ENCODE peak calls at places on chromosomes 13 and 19, in six cellular contexts. P is upper lobe of left lung, C is GM13977, J is LNCaP clone FGC, W is NB4, O is brain microvascular endothelial cell. F is an unnamed sample.

GRCh38 chr13:50030315-50030714 is 15.1 kb downstream of the KCNRG start:
- DNase-seq in P (no peak), C (no peak), J (no peak), W (no peak), O (no peak), F (no peak)

GRCh38 chr13:111658150-111659100 is 338.0 kb downstream of the TEX29 start:
- DNase-seq in P (peak), C (no peak), J (peak), W (peak), O (no peak), F (no peak)

GRCh38 chr13:66618702-66619101 is 611.4 kb downstream of the PCDH9 start:
- DNase-seq in P (no peak), C (no peak), J (peak), W (peak), O (no peak), F (peak)

GRCh38 chr13:80979035-80979641 is 638.2 kb upstream of the SPRY2 start:
- DNase-seq in P (no peak), C (peak), J (peak), W (peak), O (peak), F (peak)

GRCh38 chr13:85332595-85332994 is 466.6 kb downstream of the SLITRK6 start:
- DNase-seq in P (no peak), C (no peak), J (peak), W (no peak), O (no peak), F (no peak)

GRCh38 chr19:1360126-1360817 is 23.4 kb upstream of the NDUFS7 start:
- DNase-seq in P (no peak), C (no peak), J (no peak), W (no peak), O (no peak), F (no peak)

GRCh38 chr13:27406178-27406939 is 18.1 kb upstream of the GTF3A start:
- DNase-seq in P (no peak), C (peak), J (no peak), W (peak), O (peak), F (peak)

GRCh38 chr19:19750131-19750841 is 17.4 kb upstream of the ZNF14 start:
- DNase-seq in P (peak), C (no peak), J (no peak), W (no peak), O (no peak), F (no peak)

GRCh38 chr13:111845621-111846351 is 221.2 kb upstream of the SOX1 start:
- DNase-seq in P (no peak), C (no peak), J (no peak), W (peak), O (no peak), F (no peak)

GRCh38 chr13:66940113-66940512 is 290.0 kb downstream of the PCDH9 start:
- DNase-seq in P (no peak), C (no peak), J (no peak), W (no peak), O (no peak), F (no peak)

GRCh38 chr19:55486043-55486970 is 1.3 kb downstream of the NAT14 start:
- DNase-seq in P (peak), C (no peak), J (no peak), W (no peak), O (no peak), F (no peak)

GRCh38 chr13:109145631-109146030 is 516.2 kb downstream of the MYO16 start:
- DNase-seq in P (no peak), C (peak), J (no peak), W (peak), O (peak), F (peak)

GRCh38 chr13:73329355-73329754 is 270.6 kb downstream of the KLF5 start:
- DNase-seq in P (no peak), C (no peak), J (no peak), W (no peak), O (no peak), F (no peak)

GRCh38 chr19:38351865-38352395 is 16.3 kb downstream of the CATSPERG start:
- DNase-seq in P (no peak), C (no peak), J (no peak), W (no peak), O (no peak), F (no peak)

GRCh38 chr19:52716578-52716977 is 18.3 kb downstream of the ZNF611 start:
- DNase-seq in P (no peak), C (no peak), J (no peak), W (no peak), O (no peak), F (no peak)

GRCh38 chr13:52786747-52787146 is 47.1 kb upstream of the CNMD start:
- DNase-seq in P (no peak), C (no peak), J (no peak), W (no peak), O (no peak), F (no peak)

GRCh38 chr13:44267966-44268365 is 105.7 kb upstream of the SERP2 start:
- DNase-seq in P (no peak), C (no peak), J (no peak), W (no peak), O (peak), F (no peak)

GRCh38 chr19:16040642-16041041 is 35.7 kb upstream of the TPM4 start:
- DNase-seq in P (no peak), C (no peak), J (no peak), W (no peak), O (no peak), F (no peak)

GRCh38 chr13:113634279-113635047 is 23.5 kb downstream of the ATP4B start:
- DNase-seq in P (no peak), C (no peak), J (no peak), W (no peak), O (no peak), F (no peak)

GRCh38 chr19:41324921-41325639 is 15.1 kb downstream of the CCDC97 start:
- DNase-seq in P (peak), C (no peak), J (no peak), W (no peak), O (peak), F (peak)

GRCh38 chr13:100520936-100521765 is 67.4 kb downstream of the GGACT start:
- DNase-seq in P (peak), C (no peak), J (no peak), W (no peak), O (no peak), F (no peak)

GRCh38 chr19:16022251-16022650 is 54.0 kb upstream of the TPM4 start:
- DNase-seq in P (peak), C (no peak), J (no peak), W (no peak), O (no peak), F (no peak)

GRCh38 chr19:40673377-40673776 is 17.1 kb downstream of the NUMBL start:
- DNase-seq in P (peak), C (no peak), J (no peak), W (no peak), O (no peak), F (no peak)

GRCh38 chr13:112448621-112449544 is 72.7 kb downstream of the SPACA7 start:
- DNase-seq in P (no peak), C (peak), J (no peak), W (no peak), O (no peak), F (no peak)

DNA sequence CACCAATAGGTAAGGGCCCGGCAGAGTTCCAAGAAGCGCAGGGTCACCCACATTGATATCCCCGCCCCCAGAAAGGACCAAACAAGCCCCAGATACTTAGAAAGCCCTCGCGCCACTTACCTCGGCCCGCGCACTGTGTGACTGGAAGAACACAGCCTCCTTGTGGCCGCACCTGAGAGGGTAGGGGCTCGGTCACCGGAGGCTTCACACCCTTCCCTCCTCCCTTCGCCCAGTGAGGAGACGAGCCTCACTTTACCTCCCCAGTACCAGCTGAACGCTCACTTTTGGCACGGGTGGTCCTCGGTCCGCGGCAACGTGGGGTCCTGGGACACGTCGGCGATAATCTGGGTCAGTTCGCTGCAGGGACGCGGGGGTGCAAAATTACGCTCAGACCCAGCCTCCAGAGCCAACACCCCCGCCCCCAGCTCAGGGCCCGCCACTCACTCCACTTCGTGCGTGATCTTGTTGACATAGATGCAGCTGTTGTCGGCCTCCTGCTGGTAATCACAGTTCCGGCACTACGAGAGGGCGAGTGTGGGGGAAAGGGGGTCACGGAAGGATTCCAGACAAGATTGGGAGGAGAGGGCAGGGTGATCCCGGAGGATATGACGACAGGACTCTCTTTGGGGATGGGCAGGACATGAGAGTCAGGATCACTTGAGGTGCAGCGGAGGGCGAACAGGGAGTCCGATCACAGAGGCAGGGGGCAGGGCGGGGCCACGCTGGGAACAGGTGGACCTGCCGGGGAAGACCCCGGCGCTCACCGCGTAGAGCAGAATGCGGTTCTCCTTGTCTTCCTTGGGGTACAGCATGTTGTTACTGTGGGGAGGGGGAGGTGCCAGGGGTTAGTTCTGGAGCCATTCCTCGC is 546 bp downstream of the POLR2I start:
- DNase-seq in P (no peak), C (no peak), J (no peak), W (no peak), O (peak), F (no peak)
- TF ChIP-seq CTCF in P (peak), C (peak), J (peak), W (no peak), O (peak), F (peak)

GRCh38 chr19:29596885-29597525 is 9.1 kb upstream of the POP4 start:
- DNase-seq in P (no peak), C (no peak), J (peak), W (peak), O (peak), F (no peak)
- TF ChIP-seq CTCF in P (no peak), C (peak), J (peak), W (no peak), O (peak), F (peak)

GRCh38 chr19:49212302-49212701 is 54.7 kb downstream of the TRPM4 start:
- DNase-seq in P (no peak), C (no peak), J (no peak), W (no peak), O (no peak), F (no peak)

GRCh38 chr19:49214701-49215100 is 57.1 kb downstream of the TRPM4 start:
- DNase-seq in P (no peak), C (peak), J (no peak), W (no peak), O (no peak), F (peak)

GRCh38 chr19:49210901-49211451 is 53.4 kb downstream of the TRPM4 start:
- DNase-seq in P (peak), C (no peak), J (no peak), W (no peak), O (no peak), F (no peak)

GRCh38 chr19:49213791-49214190 is 56.2 kb downstream of the TRPM4 start:
- DNase-seq in P (no peak), C (no peak), J (no peak), W (peak), O (no peak), F (no peak)

GRCh38 chr19:49210108-49210900 is 52.7 kb downstream of the TRPM4 start:
- DNase-seq in P (peak), C (no peak), J (no peak), W (peak), O (no peak), F (no peak)
- TF ChIP-seq CTCF in P (no peak), C (no peak), J (no peak), W (no peak), O (peak), F (no peak)

GRCh38 chr13:77820431-77821149 is 98.0 kb downstream of the EDNRB start:
- DNase-seq in P (no peak), C (no peak), J (no peak), W (peak), O (no peak), F (no peak)
- TF ChIP-seq CTCF in P (peak), C (peak), J (no peak), W (peak), O (peak), F (no peak)

GRCh38 chr13:107680115-107680514 is 535.2 kb downstream of the LIG4 start:
- DNase-seq in P (no peak), C (no peak), J (no peak), W (no peak), O (no peak), F (no peak)

GRCh38 chr13:107681611-107682010 is 533.7 kb downstream of the LIG4 start:
- DNase-seq in P (no peak), C (no peak), J (no peak), W (no peak), O (no peak), F (no peak)

GRCh38 chr13:107675847-107676550 is 539.3 kb downstream of the LIG4 start:
- DNase-seq in P (no peak), C (no peak), J (no peak), W (no peak), O (no peak), F (no peak)

DNA sequence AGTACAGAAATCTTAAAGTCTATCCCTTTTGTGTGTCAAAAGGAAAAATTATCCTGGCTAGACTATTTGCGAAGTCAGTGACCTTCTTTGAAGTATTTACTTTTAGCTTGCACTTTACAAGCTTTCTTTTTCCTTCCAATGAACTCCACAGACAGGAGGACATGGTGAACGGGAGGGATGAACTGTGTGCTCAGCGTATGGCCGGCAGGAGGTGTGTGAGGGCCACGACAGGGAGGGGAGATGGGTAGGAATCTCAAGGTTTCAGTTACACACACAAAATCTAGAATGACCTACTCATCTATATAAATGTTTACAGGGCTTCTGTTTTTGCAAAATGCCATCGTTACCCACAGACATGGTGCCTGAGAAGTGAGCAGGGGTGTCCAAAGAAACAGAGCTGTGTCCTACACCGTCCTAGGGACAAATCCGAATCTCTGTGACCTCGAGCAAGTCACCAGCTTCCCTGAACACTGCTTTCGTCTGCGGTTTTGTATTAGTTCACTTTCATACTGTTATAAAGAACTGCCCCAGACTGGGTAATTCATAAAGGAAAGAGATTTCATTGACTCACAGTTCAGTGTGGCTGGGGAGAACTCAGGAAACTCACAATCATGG is 537.2 kb downstream of the LIG4 start:
- DNase-seq in P (no peak), C (no peak), J (peak), W (no peak), O (no peak), F (no peak)
- TF ChIP-seq CTCF in P (no peak), C (no peak), J (peak), W (no peak), O (peak), F (no peak)

DNA sequence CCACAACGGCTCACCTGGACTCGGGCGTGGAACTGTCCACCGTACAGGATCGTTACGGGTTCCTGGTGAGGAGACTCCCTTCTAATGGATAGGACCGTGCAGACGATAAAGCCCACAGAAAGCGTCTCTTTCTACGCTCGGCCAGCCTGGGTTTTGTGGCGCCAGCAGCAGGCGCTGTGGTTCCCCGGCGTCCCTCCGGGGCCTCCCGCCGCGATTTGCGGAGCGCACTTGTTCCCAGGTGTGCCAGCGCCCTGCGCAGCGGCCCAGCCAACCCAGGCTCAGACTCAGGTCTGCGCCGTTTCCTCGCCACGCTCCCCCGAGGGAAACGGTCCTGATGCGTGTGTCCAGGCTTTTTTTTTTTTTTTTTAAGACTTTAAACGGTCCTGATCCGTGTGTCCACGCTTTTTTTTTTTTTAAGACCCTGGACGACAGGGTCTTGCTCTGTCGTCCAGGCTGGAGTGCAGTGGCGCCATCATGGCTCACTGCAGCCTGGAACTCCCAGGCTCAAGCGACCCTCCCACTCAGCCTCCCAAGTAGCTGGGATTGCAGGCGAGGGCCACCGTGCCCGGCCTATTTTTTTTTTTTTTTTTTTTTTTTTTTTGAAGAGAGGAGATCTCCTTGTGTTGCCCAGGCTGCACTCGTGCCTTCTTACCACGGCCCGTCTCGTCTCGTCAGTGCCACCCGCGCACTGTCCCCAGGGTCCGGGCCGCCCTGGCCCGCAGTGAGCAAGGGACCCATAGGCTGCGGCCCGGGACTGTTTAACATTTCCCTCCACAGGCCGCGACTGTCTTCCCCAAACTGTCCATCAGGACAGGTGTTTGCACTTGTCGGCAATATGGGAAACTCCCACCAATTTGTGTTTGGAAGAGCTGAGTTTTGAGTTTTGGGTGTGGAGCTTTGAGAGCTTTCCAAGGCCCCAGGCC is 23.8 kb downstream of the GJA3 start:
- DNase-seq in P (peak), C (peak), J (no peak), W (peak), O (no peak), F (peak)
- TF ChIP-seq CTCF in P (peak), C (peak), J (peak), W (peak), O (peak), F (peak)